ENCODE peak calls at places on chromosomes 16 and 17, in four cellular contexts. S is amniotic epithelial cell, D is naive B cell, Z is GM04503. U is an unnamed sample.

GRCh38 chr17:76382803-76383644 is 1.4 kb upstream of the SPHK1 start:
- DNase-seq in S (peak), D (peak), Z (no peak), U (peak)

GRCh38 chr17:40485851-40486512 is 15.4 kb downstream of the TNS4 start:
- DNase-seq in S (peak), D (no peak), Z (peak), U (peak)

GRCh38 chr16:13463619-13464018 is 456.3 kb upstream of the ERCC4 start:
- DNase-seq in S (no peak), D (no peak), Z (no peak), U (no peak)

GRCh38 chr17:74737299-74738050 is 419 bp downstream of the RAB37 start:
- DNase-seq in S (no peak), D (peak), Z (no peak), U (no peak)

GRCh38 chr16:1786242-1787055 is 3.7 kb downstream of the NUBP2 start:
- DNase-seq in S (no peak), D (no peak), Z (no peak), U (no peak)

GRCh38 chr17:46192484-46193245 is 564 bp downstream of the KANSL1 start:
- DNase-seq in S (peak), D (peak), Z (no peak), U (peak)

GRCh38 chr17:77779711-77780539 is 178.6 kb upstream of the TNRC6C start:
- DNase-seq in S (no peak), D (no peak), Z (no peak), U (no peak)

GRCh38 chr16:53528797-53529196 is 25.8 kb upstream of the AKTIP start:
- DNase-seq in S (no peak), D (no peak), Z (no peak), U (no peak)

GRCh38 chr17:79272666-79273219 is 198.1 kb downstream of the ENGASE start:
- DNase-seq in S (no peak), D (no peak), Z (no peak), U (peak)

GRCh38 chr16:87560428-87561199 is 41.7 kb upstream of the JPH3 start:
- DNase-seq in S (no peak), D (no peak), Z (no peak), U (no peak)

GRCh38 chr16:31356566-31357323 is 1.8 kb downstream of the ITGAX start:
- DNase-seq in S (no peak), D (no peak), Z (no peak), U (no peak)

GRCh38 chr17:57420674-57421392 is 164.5 kb downstream of the MSI2 start:
- DNase-seq in S (no peak), D (no peak), Z (no peak), U (no peak)

GRCh38 chr17:31074772-31075538 is 19.8 kb upstream of the NF1 start:
- DNase-seq in S (peak), D (no peak), Z (no peak), U (no peak)

GRCh38 chr17:4130715-4131114 is 12.1 kb downstream of the ZZEF1 start:
- DNase-seq in S (no peak), D (no peak), Z (peak), U (no peak)

GRCh38 chr17:43171761-43172487 is 910 bp downstream of the NBR1 start:
- DNase-seq in S (peak), D (no peak), Z (peak), U (peak)

GRCh38 chr16:82580293-82580900 is 46.4 kb upstream of the CDH13 start:
- DNase-seq in S (no peak), D (no peak), Z (no peak), U (no peak)

GRCh38 chr16:27318399-27319256 is 4.9 kb downstream of the IL4R start:
- DNase-seq in S (peak), D (no peak), Z (no peak), U (no peak)

GRCh38 chr16:61471737-61472136 is 564.5 kb downstream of the CDH8 start:
- DNase-seq in S (no peak), D (no peak), Z (no peak), U (no peak)

U was measured in HS-5.